ENCODE peak calls at places on chromosomes 7 and 10, in five cellular contexts. I is A549, L is IMR-90, T is GM12878, Y is K562. B is an unnamed sample.

GRCh38 chr7:135672560-135673359 is 10.4 kb downstream of the STMP1 start:
- DNase-seq in Y (peak; percentile 72), I (peak; percentile 61), T (no peak), L (peak; percentile 84), B (peak; percentile 48)

GRCh38 chr10:122678266-122678665 is 21.4 kb downstream of the C10orf120 start:
- DNase-seq in Y (no peak), I (no peak), L (no peak), T (no peak), B (no peak)

GRCh38 chr10:6778992-6779701 is 199.1 kb upstream of the PRKCQ start:
- DNase-seq in T (no peak), Y (no peak), I (peak; percentile 97), L (peak; percentile 99), B (no peak)

GRCh38 chr10:25226775-25227682 is 52.2 kb downstream of the GPR158 start:
- DNase-seq in I (peak; percentile 57), Y (peak; percentile 21), T (peak; percentile 4), L (peak; percentile 22), B (peak; percentile 21)

GRCh38 chr10:96416643-96417042 is 57.8 kb upstream of the OPALIN start:
- DNase-seq in L (no peak), I (no peak), Y (no peak), T (no peak), B (peak; percentile 76)

GRCh38 chr10:70820976-70821750 is 5.4 kb downstream of the SGPL1 start:
- DNase-seq in Y (no peak), T (no peak), L (peak; percentile 39), I (no peak), B (no peak)

GRCh38 chr10:78231930-78232329 is 198.3 kb downstream of the RPS24 start:
- DNase-seq in T (no peak), I (no peak), L (no peak), Y (no peak), B (peak; percentile 13)

GRCh38 chr7:36084485-36085091 is 68.5 kb upstream of the EEPD1 start:
- DNase-seq in I (peak; percentile 72), T (no peak), L (peak; percentile 41), Y (peak; percentile 42), B (peak; percentile 65)

GRCh38 chr7:149772821-149773425 is 465 bp downstream of the ZNF467 start:
- DNase-seq in T (no peak), Y (peak; percentile 49), L (no peak), I (no peak), B (no peak)

GRCh38 chr10:33333260-33334169 is 952 bp downstream of the NRP1 start:
- DNase-seq in L (no peak), T (no peak), I (peak; percentile 36), Y (no peak), B (no peak)

GRCh38 chr10:43731486-43731885 is 82.8 kb upstream of the ZNF32 start:
- DNase-seq in L (no peak), I (no peak), Y (no peak), T (no peak), B (no peak)

GRCh38 chr7:90618880-90619279 is 22.8 kb downstream of the CDK14 start:
- DNase-seq in I (no peak), L (no peak), Y (no peak), T (no peak), B (no peak)

GRCh38 chr7:83467493-83467892 is 181.4 kb downstream of the SEMA3E start:
- DNase-seq in Y (no peak), T (no peak), I (no peak), L (no peak), B (no peak)

GRCh38 chr7:131557521-131558385 is 1.3 kb upstream of the PODXL start:
- DNase-seq in Y (no peak), I (no peak), T (no peak), L (no peak), B (no peak)

GRCh38 chr10:116063107-116063506 is 209.9 kb downstream of the GFRA1 start:
- DNase-seq in T (no peak), L (no peak), I (no peak), Y (no peak), B (peak; percentile 4)

GRCh38 chr7:48147078-48147591 is 24.1 kb upstream of the ABCA13 start:
- DNase-seq in Y (no peak), L (no peak), T (no peak), I (no peak), B (no peak)

GRCh38 chr10:30786131-30786530 is 156.6 kb upstream of the LYZL2 start:
- DNase-seq in T (no peak), Y (no peak), I (no peak), L (peak; percentile 58), B (no peak)

GRCh38 chr7:92634924-92635519 is 44.8 kb upstream of the FAM133B start:
- DNase-seq in Y (no peak), T (no peak), I (peak; percentile 63), L (peak; percentile 90), B (peak; percentile 12)

GRCh38 chr7:157405914-157406810 is 69.4 kb downstream of the DNAJB6 start:
- DNase-seq in T (no peak), I (no peak), L (no peak), Y (peak; percentile 55), B (no peak)

GRCh38 chr10:26970667-26971066 is 109.9 kb upstream of the ABI1 start:
- DNase-seq in T (no peak), I (no peak), Y (no peak), L (no peak), B (no peak)

GRCh38 chr10:26969145-26969926 is 108.6 kb upstream of the ABI1 start:
- DNase-seq in L (no peak), T (peak; percentile 75), Y (no peak), I (no peak), B (no peak)
- TF ChIP-seq SMC3 in L (no peak), T (no peak), Y (no peak), I (no peak), B (no peak)

DNA sequence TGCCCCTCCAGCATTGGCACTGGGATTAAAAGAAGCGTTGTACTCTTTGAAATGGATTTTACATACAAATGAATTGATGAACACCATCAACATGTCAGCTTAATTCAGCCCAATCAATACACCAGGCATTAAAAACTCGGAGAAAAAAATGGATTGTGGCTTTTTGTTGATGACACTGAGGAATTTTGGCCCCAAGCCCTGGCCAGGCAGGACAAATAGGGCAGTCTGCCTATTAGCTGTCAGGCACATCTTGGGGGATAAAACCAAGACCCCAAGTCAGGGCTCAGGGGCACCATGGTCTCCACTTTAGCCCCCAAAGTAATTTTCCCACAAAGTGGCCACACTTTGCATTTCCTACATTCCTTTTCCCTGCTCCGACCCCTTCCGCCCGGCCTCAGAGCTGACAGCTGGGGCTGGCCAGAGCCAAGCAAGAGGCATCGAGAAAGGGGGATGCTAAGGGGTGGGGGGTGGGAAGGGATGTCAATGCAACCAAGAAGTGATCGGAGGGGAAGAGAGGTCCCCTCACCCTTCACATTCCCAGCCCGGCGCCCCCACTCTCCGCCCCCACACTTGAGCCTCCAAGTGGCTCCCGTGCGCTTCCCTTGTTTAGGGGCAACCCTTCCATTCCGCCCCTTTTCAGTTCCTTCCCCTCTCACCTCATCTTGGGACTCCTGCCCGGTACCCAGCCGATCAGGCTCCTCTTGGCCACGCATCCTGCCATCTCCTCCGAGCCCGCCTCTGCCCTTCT is 711 bp downstream of the HIP1 start:
- DNase-seq in I (no peak), Y (peak; percentile 22), T (no peak), L (no peak), B (no peak)
- TF ChIP-seq SMC3 in I (no peak), Y (no peak), T (no peak), L (no peak), B (no peak)

GRCh38 chr10:87707254-87707653 is 47.6 kb downstream of the PAPSS2 start:
- DNase-seq in I (no peak), T (no peak), L (no peak), Y (no peak), B (no peak)

GRCh38 chr10:87702260-87702972 is 42.7 kb downstream of the PAPSS2 start:
- DNase-seq in T (no peak), Y (no peak), I (peak; percentile 14), L (no peak), B (no peak)

GRCh38 chr10:87702973-87703294 is 43.3 kb downstream of the PAPSS2 start:
- DNase-seq in I (no peak), L (no peak), Y (no peak), T (no peak), B (no peak)

GRCh38 chr10:87706731-87707130 is 47.1 kb downstream of the PAPSS2 start:
- DNase-seq in T (no peak), L (peak; percentile 41), Y (no peak), I (no peak), B (no peak)

DNA sequence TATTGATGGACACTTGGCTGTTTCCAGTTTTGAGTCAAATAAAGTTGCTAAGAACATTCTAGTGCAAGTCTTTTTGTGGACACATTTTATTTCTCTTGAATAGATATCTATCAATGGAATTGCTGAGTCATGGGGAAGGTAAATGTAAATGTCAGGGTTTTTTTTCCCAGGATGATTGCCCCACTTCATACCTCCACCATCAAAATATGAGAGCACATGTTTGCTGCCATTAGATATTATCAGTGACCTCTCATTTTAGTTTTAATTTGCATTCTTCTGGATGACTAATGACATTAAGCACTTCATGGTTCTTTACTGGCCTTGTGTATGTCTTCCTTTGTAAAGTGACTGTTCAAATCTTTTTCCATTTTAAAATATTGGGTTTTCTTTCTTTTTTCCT is 45.7 kb downstream of the PAPSS2 start:
- DNase-seq in Y (no peak), T (no peak), I (peak; percentile 41), L (peak; percentile 44), B (no peak)
- TF ChIP-seq SMC3 in Y (no peak), T (no peak), I (no peak), L (no peak), B (no peak)

GRCh38 chr10:113820507-113820906 is 33.4 kb downstream of the DCLRE1A start:
- DNase-seq in Y (peak; percentile 15), L (no peak), I (no peak), T (no peak), B (no peak)
- TF ChIP-seq SMC3 in Y (no peak), L (no peak), I (no peak), T (no peak), B (no peak)

DNA sequence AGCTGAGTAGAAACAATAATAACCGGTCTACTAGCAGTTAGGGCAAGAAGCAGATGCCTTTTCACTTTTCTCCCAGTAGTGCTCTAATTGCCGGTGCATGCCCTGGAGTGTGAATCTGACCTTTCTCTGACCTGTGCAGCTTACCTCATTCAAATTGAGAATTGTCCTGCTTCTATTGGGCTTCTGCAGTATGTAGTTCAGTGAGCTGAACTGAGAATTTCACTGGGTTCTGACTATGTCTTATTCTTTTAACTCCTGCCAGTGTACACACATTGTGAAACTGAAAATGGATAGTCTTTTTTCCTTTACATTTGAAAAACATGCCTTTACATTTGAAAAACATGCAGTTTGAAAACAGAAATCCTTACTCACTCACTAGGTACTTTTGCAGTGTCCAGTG is 157.9 kb upstream of the GRM3 start:
- DNase-seq in I (no peak), T (no peak), L (no peak), Y (no peak), B (no peak)
- TF ChIP-seq SMC3 in I (no peak), T (no peak), L (no peak), Y (no peak), B (no peak)

GRCh38 chr7:46720761-46721160 is 799.7 kb upstream of the IGFBP3 start:
- DNase-seq in L (no peak), T (no peak), I (no peak), Y (no peak), B (no peak)
- TF ChIP-seq SMC3 in L (no peak), T (no peak), I (no peak), Y (no peak), B (no peak)

GRCh38 chr10:124560377-124560776 is 98.8 kb downstream of the LHPP start:
- DNase-seq in L (peak; percentile 62), T (no peak), Y (no peak), I (no peak), B (no peak)
- TF ChIP-seq SMC3 in L (no peak), T (no peak), Y (no peak), I (no peak), B (no peak)